ENCODE peak calls at places on chromosomes 4 and X, in five cellular contexts. N is hypothalamus; H is naive thymus-derived CD8-positive, alpha-beta T cell; O is ELR; R is NCI-H460. Q is an unnamed sample.

GRCh38 chr4:121256346-121256745 is 92.2 kb upstream of the TNIP3 start:
- DNase-seq in O (peak; percentile 89), H (peak; percentile 28), N (no peak), R (no peak), Q (no peak)

GRCh38 chr4:40587826-40588225 is 41.8 kb downstream of the RBM47 start:
- DNase-seq in H (no peak), O (peak; percentile 65), N (no peak), R (no peak), Q (no peak)

GRCh38 chr4:86098691-86099090 is 261.2 kb downstream of the MAPK10 start:
- DNase-seq in R (no peak), O (no peak), H (no peak), N (no peak), Q (no peak)

GRCh38 chrX:13685126-13685763 is 3.7 kb upstream of the RAB9A start:
- DNase-seq in N (no peak), R (no peak), O (peak; percentile 59), H (no peak), Q (no peak)

GRCh38 chr4:2742823-2743517 is 13.2 kb downstream of the TNIP2 start:
- DNase-seq in H (no peak), N (no peak), O (no peak), R (no peak), Q (no peak)

GRCh38 chr4:107774681-107775080 is 50.1 kb upstream of the SGMS2 start:
- DNase-seq in H (no peak), N (no peak), O (no peak), R (no peak), Q (no peak)

GRCh38 chrX:53196678-53197077 is 28.3 kb downstream of the KDM5C start:
- DNase-seq in O (no peak), R (no peak), N (no peak), H (no peak), Q (no peak)

GRCh38 chr4:1407657-1408333 is 1.6 kb upstream of the NKX1-1 start:
- DNase-seq in R (no peak), H (no peak), N (no peak), O (no peak), Q (no peak)

GRCh38 chrX:119989905-119990408 is 46.4 kb upstream of the NKAP start:
- DNase-seq in R (no peak), O (no peak), H (no peak), N (no peak), Q (no peak)

GRCh38 chr4:84866295-84866694 is 100.2 kb downstream of the WDFY3 start:
- DNase-seq in O (no peak), R (no peak), N (no peak), H (no peak), Q (no peak)

Q was measured in tibial nerve.